ENCODE peak calls at places on chromosome X, in seven cellular contexts. One of them, this sample, is unnamed.

GRCh38 chrX:115067812-115068211 is 50.4 kb upstream of the IL13RA2 start:
- DNase-seq in HCT116: no peak
- DNase-seq in K562: no peak
- DNase-seq in GM12878: no peak
- DNase-seq in H1: no peak
- DNase-seq in SK-N-SH: no peak
- DNase-seq in HepG2: no peak
- DNase-seq in this sample: no peak

GRCh38 chrX:107734646-107735045 is 40.9 kb downstream of the TSC22D3 start:
- DNase-seq in HepG2: no peak
- DNase-seq in K562: no peak
- DNase-seq in GM12878: no peak
- DNase-seq in HCT116: no peak
- DNase-seq in H1: no peak
- DNase-seq in SK-N-SH: no peak
- DNase-seq in this sample: no peak

GRCh38 chrX:115625577-115626301 is 64.8 kb downstream of the PLS3 start:
- DNase-seq in GM12878: no peak
- DNase-seq in SK-N-SH: no peak
- DNase-seq in H1: no peak
- DNase-seq in HepG2: no peak
- DNase-seq in K562: no peak
- DNase-seq in HCT116: no peak
- DNase-seq in this sample: no peak

GRCh38 chrX:140091276-140091886 is 126.1 kb upstream of the CXorf66 start:
- DNase-seq in HCT116: no peak
- DNase-seq in HepG2: no peak
- DNase-seq in GM12878: no peak
- DNase-seq in H1: no peak
- DNase-seq in SK-N-SH: peak
- DNase-seq in K562: peak
- DNase-seq in this sample: no peak

GRCh38 chrX:19382500-19383145 is 38.9 kb downstream of the PDHA1 start:
- DNase-seq in SK-N-SH: peak
- DNase-seq in H1: no peak
- DNase-seq in GM12878: no peak
- DNase-seq in K562: peak
- DNase-seq in HCT116: peak
- DNase-seq in HepG2: peak
- DNase-seq in this sample: peak

GRCh38 chrX:107146670-107147069 is 28.0 kb upstream of the RBM41 start:
- DNase-seq in K562: no peak
- DNase-seq in HCT116: no peak
- DNase-seq in GM12878: no peak
- DNase-seq in HepG2: no peak
- DNase-seq in H1: no peak
- DNase-seq in SK-N-SH: no peak
- DNase-seq in this sample: no peak

GRCh38 chrX:106278951-106279350 is 110.8 kb downstream of the PWWP3B start:
- DNase-seq in SK-N-SH: no peak
- DNase-seq in GM12878: no peak
- DNase-seq in HCT116: no peak
- DNase-seq in K562: no peak
- DNase-seq in H1: no peak
- DNase-seq in HepG2: no peak
- DNase-seq in this sample: no peak

GRCh38 chrX:114797494-114797893 is 213.6 kb downstream of the HTR2C start:
- DNase-seq in HCT116: no peak
- DNase-seq in GM12878: no peak
- DNase-seq in K562: no peak
- DNase-seq in H1: no peak
- DNase-seq in HepG2: no peak
- DNase-seq in SK-N-SH: no peak
- DNase-seq in this sample: no peak

GRCh38 chrX:16199343-16199742 is 32.1 kb downstream of the MAGEB17 start:
- DNase-seq in H1: no peak
- DNase-seq in HepG2: no peak
- DNase-seq in K562: no peak
- DNase-seq in GM12878: no peak
- DNase-seq in SK-N-SH: no peak
- DNase-seq in HCT116: no peak
- DNase-seq in this sample: no peak

GRCh38 chrX:70442224-70442623 is 2.4 kb upstream of the DLG3 start:
- DNase-seq in K562: no peak
- DNase-seq in GM12878: no peak
- DNase-seq in HCT116: no peak
- DNase-seq in SK-N-SH: no peak
- DNase-seq in HepG2: no peak
- DNase-seq in H1: no peak
- DNase-seq in this sample: no peak

GRCh38 chrX:34770511-34770910 is 113.4 kb upstream of the TMEM47 start:
- DNase-seq in SK-N-SH: no peak
- DNase-seq in HepG2: no peak
- DNase-seq in H1: no peak
- DNase-seq in K562: no peak
- DNase-seq in GM12878: no peak
- DNase-seq in HCT116: no peak
- DNase-seq in this sample: no peak

GRCh38 chrX:149877636-149878035 is 3.3 kb upstream of the MAGEA8 start:
- DNase-seq in HCT116: no peak
- DNase-seq in GM12878: no peak
- DNase-seq in SK-N-SH: no peak
- DNase-seq in HepG2: no peak
- DNase-seq in H1: no peak
- DNase-seq in K562: no peak
- DNase-seq in this sample: peak

GRCh38 chrX:107686792-107687191 is 58.5 kb downstream of the PRPS1 start:
- DNase-seq in H1: no peak
- DNase-seq in K562: no peak
- DNase-seq in GM12878: no peak
- DNase-seq in HepG2: no peak
- DNase-seq in HCT116: no peak
- DNase-seq in SK-N-SH: no peak
- DNase-seq in this sample: no peak

DNA sequence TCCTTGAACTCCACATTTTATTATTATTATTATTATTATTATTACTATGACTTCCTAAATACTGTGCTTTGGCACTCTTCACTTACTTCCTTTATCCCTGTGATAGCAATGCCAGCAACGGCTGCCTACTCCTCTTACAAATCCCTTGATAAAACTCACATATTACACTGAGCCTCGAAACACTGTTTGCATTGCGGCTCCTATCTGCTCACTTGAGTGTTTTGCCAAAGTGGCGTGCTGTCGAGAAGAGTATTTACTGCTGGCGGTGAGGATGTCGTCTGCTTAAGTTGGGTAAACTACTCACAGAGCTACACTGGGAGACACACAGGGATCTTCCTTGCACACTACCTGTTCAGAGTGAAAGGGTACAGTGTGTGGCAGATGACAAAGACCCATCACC is 143.4 kb upstream of the VCX3A start:
- DNase-seq in HepG2: no peak
- DNase-seq in H1: no peak
- DNase-seq in GM12878: no peak
- DNase-seq in HCT116: no peak
- DNase-seq in SK-N-SH: no peak
- DNase-seq in K562: no peak
- DNase-seq in this sample: no peak
- TF ChIP-seq JUND in HepG2: no peak
- TF ChIP-seq JUND in H1: no peak
- TF ChIP-seq JUND in GM12878: no peak
- TF ChIP-seq JUND in HCT116: no peak
- TF ChIP-seq JUND in SK-N-SH: no peak
- TF ChIP-seq JUND in K562: no peak
- TF ChIP-seq JUND in this sample: no peak

DNA sequence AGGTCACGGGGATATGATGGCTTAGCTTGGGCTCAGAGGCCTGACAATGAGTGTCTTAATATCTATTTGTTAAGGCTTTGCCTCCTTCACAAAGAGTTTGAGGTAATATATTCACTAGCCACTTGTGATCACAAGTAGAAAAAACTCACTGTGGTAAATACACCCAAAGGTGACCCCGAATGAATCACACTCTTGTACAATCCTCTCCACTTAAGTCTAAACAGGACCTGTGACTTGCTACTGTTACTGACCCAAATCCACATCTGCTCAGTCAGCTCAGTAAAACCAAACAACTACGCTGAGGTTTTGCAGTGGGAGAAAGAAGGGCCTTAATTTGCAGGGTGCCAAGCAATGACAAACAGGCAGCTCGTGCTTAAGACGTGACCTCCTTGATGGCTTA is 223.8 kb upstream of the MAGEC2 start:
- DNase-seq in SK-N-SH: no peak
- DNase-seq in H1: no peak
- DNase-seq in K562: no peak
- DNase-seq in GM12878: no peak
- DNase-seq in HepG2: no peak
- DNase-seq in HCT116: no peak
- DNase-seq in this sample: no peak
- TF ChIP-seq JUND in SK-N-SH: no peak
- TF ChIP-seq JUND in H1: no peak
- TF ChIP-seq JUND in K562: no peak
- TF ChIP-seq JUND in GM12878: no peak
- TF ChIP-seq JUND in HepG2: no peak
- TF ChIP-seq JUND in HCT116: no peak
- TF ChIP-seq JUND in this sample: no peak

GRCh38 chrX:49762175-49762704 is 66.5 kb upstream of the PAGE1 start:
- DNase-seq in H1: no peak
- DNase-seq in HCT116: no peak
- DNase-seq in HepG2: peak
- DNase-seq in GM12878: no peak
- DNase-seq in SK-N-SH: no peak
- DNase-seq in K562: no peak
- DNase-seq in this sample: peak
- TF ChIP-seq JUND in H1: no peak
- TF ChIP-seq JUND in HCT116: no peak
- TF ChIP-seq JUND in HepG2: no peak
- TF ChIP-seq JUND in GM12878: no peak
- TF ChIP-seq JUND in SK-N-SH: no peak
- TF ChIP-seq JUND in K562: no peak
- TF ChIP-seq JUND in this sample: no peak

DNA sequence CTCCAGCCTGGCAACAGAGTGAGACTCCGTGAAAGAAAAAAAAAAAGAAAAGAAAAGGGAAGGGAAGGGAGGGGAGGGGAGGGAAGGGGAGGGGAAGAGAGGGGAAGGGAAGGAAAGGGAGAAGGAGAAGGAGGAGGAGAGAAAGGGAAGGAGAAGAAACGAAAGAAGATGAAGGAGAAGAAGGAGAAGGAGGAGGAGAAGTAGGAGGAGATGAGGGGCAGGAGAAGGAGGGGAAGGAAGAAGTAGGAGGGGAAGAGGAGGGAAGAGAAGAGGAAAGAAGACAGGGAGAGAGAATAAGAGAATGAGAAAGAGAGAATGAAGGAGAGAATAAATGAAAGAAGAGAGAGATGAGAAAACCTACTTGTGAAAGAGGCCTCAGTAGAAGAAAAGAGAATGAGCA is 170.3 kb downstream of the DHRSX start:
- DNase-seq in HCT116: no peak
- DNase-seq in HepG2: no peak
- DNase-seq in SK-N-SH: no peak
- DNase-seq in K562: no peak
- DNase-seq in H1: no peak
- DNase-seq in GM12878: no peak
- DNase-seq in this sample: no peak
- TF ChIP-seq JUND in HCT116: no peak
- TF ChIP-seq JUND in HepG2: no peak
- TF ChIP-seq JUND in SK-N-SH: no peak
- TF ChIP-seq JUND in K562: no peak
- TF ChIP-seq JUND in H1: no peak
- TF ChIP-seq JUND in GM12878: no peak
- TF ChIP-seq JUND in this sample: no peak

GRCh38 chrX:30965751-30966150 is 76.7 kb upstream of the TAB3 start:
- DNase-seq in GM12878: no peak
- DNase-seq in HepG2: no peak
- DNase-seq in HCT116: no peak
- DNase-seq in K562: no peak
- DNase-seq in H1: no peak
- DNase-seq in SK-N-SH: no peak
- DNase-seq in this sample: no peak
- TF ChIP-seq JUND in GM12878: no peak
- TF ChIP-seq JUND in HepG2: no peak
- TF ChIP-seq JUND in HCT116: no peak
- TF ChIP-seq JUND in K562: no peak
- TF ChIP-seq JUND in H1: no peak
- TF ChIP-seq JUND in SK-N-SH: no peak
- TF ChIP-seq JUND in this sample: no peak

This sample was measured in T47D.